ENCODE peak calls at places on chromosomes 12 and 14, in six cellular contexts. K is H1, J is Caki2, Q is cardiac muscle cell, E is OCI-LY7, R is HEK293T. O is an unnamed sample.

GRCh38 chr12:111546758-111547383 is 52.2 kb downstream of the ATXN2 start:
- DNase-seq in E (no peak), J (no peak), K (no peak), R (no peak), Q (no peak), O (no peak)

GRCh38 chr12:24776856-24777255 is 172.0 kb downstream of the BCAT1 start:
- DNase-seq in K (no peak), E (no peak), J (no peak), Q (no peak), R (no peak), O (no peak)

GRCh38 chr12:68833508-68833907 is 25.5 kb downstream of the MDM2 start:
- DNase-seq in R (no peak), J (no peak), K (no peak), Q (no peak), E (no peak), O (no peak)

GRCh38 chr14:36504805-36505192 is 15.2 kb downstream of the NKX2-1 start:
- DNase-seq in J (no peak), K (no peak), E (no peak), Q (no peak), R (no peak), O (no peak)

GRCh38 chr14:69154779-69155178 is 1.9 kb upstream of the DCAF5 start:
- DNase-seq in K (no peak), R (peak; percentile 57), Q (peak; percentile 48), J (peak; percentile 33), E (peak; percentile 48), O (no peak)

GRCh38 chr14:23631702-23632460 is 4.3 kb upstream of the DHRS2 start:
- DNase-seq in E (peak; percentile 63), J (peak; percentile 27), R (peak; percentile 85), Q (peak; percentile 91), K (peak; percentile 72), O (peak; percentile 57)

GRCh38 chr12:49609875-49610154 is 4.4 kb upstream of the FAM186B start:
- DNase-seq in J (no peak), E (peak; percentile 18), K (no peak), Q (no peak), R (no peak), O (no peak)

GRCh38 chr14:70573050-70573449 is 27.4 kb downstream of the MED6 start:
- DNase-seq in E (no peak), J (no peak), R (no peak), Q (no peak), K (no peak), O (no peak)

GRCh38 chr12:64187370-64187769 is 34.7 kb downstream of the KICS2 start:
- DNase-seq in Q (no peak), E (no peak), J (no peak), R (no peak), K (no peak), O (no peak)

GRCh38 chr12:127964717-127965116 is 302.3 kb upstream of the TMEM132C start:
- DNase-seq in J (no peak), R (no peak), Q (no peak), K (no peak), E (peak; percentile 11), O (no peak)

GRCh38 chr12:26643532-26644315 is 189.3 kb downstream of the ITPR2 start:
- DNase-seq in K (no peak), Q (no peak), E (no peak), R (no peak), J (no peak), O (no peak)

GRCh38 chr14:80955434-80955939 is at the start of gene TSHR:
- DNase-seq in J (no peak), E (peak; percentile 69), K (no peak), Q (no peak), R (peak; percentile 8), O (peak; percentile 20)

GRCh38 chr12:32603858-32604257 is 75.2 kb upstream of the DNM1L start:
- DNase-seq in K (no peak), E (no peak), Q (no peak), R (no peak), J (no peak), O (no peak)

GRCh38 chr12:29782821-29783772 is 645 bp downstream of the TMTC1 start:
- DNase-seq in R (peak; percentile 49), J (peak; percentile 59), Q (peak; percentile 69), E (no peak), K (no peak), O (peak; percentile 7)

GRCh38 chr12:127044841-127045240 is 1222.1 kb upstream of the TMEM132C start:
- DNase-seq in Q (no peak), E (no peak), R (no peak), J (no peak), K (no peak), O (no peak)

GRCh38 chr12:77343291-77343690 is 277.9 kb upstream of the E2F7 start:
- DNase-seq in R (no peak), E (no peak), K (no peak), Q (no peak), J (no peak), O (no peak)

GRCh38 chr12:8658361-8658760 is 4.3 kb downstream of the MFAP5 start:
- DNase-seq in K (no peak), Q (no peak), R (no peak), E (no peak), J (no peak), O (no peak)